ENCODE peak calls at places on chromosomes 11 and 22, in six cellular contexts. A is H54; L is adipocyte; Y is activated CD8-positive, alpha-beta memory T cell treated with anti-CD3 and anti-CD28 coated beads, Interleukin-2, amount 10 ng/mL, durations not matched to agents 7 days and 5 days; T is cardiac fibroblast; D is spleen. B is an unnamed sample.

GRCh38 chr11:9847636-9848035 is 183.8 kb downstream of the SWAP70 start:
- DNase-seq in Y (no peak), D (no peak), L (no peak), T (peak), A (no peak), B (no peak)

GRCh38 chr11:78815631-78816232 is 241.1 kb upstream of the NARS2 start:
- DNase-seq in D (no peak), L (no peak), T (no peak), Y (no peak), A (no peak), B (no peak)

GRCh38 chr11:94973099-94973968 is at the start of the genes CWC15 and KDM4D:
- DNase-seq in T (peak), Y (peak), A (peak), D (peak), L (peak), B (peak)

GRCh38 chr11:3700910-3701309 is 29.7 kb upstream of the CHRNA10 start:
- DNase-seq in D (no peak), L (no peak), Y (no peak), T (no peak), A (no peak), B (no peak)

GRCh38 chr11:26556582-26556981 is 15.5 kb downstream of the MUC15 start:
- DNase-seq in Y (no peak), D (no peak), A (no peak), L (no peak), T (no peak), B (no peak)

GRCh38 chr11:122108192-122108799 is 7.7 kb downstream of the BLID start:
- DNase-seq in A (no peak), L (no peak), T (peak), Y (no peak), D (no peak), B (peak)

GRCh38 chr22:48338793-48339705 is 1488.6 kb downstream of the BRD1 start:
- DNase-seq in L (no peak), D (peak), T (no peak), Y (no peak), A (no peak), B (no peak)

GRCh38 chr11:11533751-11534150 is 88.1 kb downstream of the GALNT18 start:
- DNase-seq in D (no peak), A (no peak), L (no peak), T (no peak), Y (no peak), B (no peak)